ENCODE peak calls at places on chromosomes 13 and 19, in seven cellular contexts. J, R, Y, L, C, F and Q are unnamed samples.
A peak's percentile ranks its signal among the peaks of the same experiment; 100 is the strongest.

GRCh38 chr13:85798999-85799646 is at the start of gene SLITRK6:
- DNase-seq in J (no peak), Y (no peak), R (no peak), F (no peak), L (no peak), C (no peak), Q (no peak)

GRCh38 chr13:20156711-20157110 is 4.1 kb downstream of the GJA3 start:
- DNase-seq in Y (no peak), R (no peak), C (no peak), J (no peak), F (no peak), L (no peak), Q (no peak)

GRCh38 chr13:67619346-67619745 is 389.2 kb upstream of the PCDH9 start:
- DNase-seq in F (no peak), Y (no peak), L (no peak), C (no peak), J (no peak), R (no peak), Q (no peak)

GRCh38 chr19:5170329-5170745 is 170.3 kb downstream of the PTPRS start:
- DNase-seq in L (no peak), Y (no peak), J (peak; percentile 36), R (peak; percentile 77), C (peak; percentile 64), F (no peak), Q (peak; percentile 85)

GRCh38 chr13:32969516-32969941 is 46.7 kb upstream of the KL start:
- DNase-seq in C (no peak), Y (no peak), J (no peak), R (no peak), L (no peak), F (peak; percentile 59), Q (no peak)

GRCh38 chr13:113653264-113654174 is 4.5 kb downstream of the ATP4B start:
- DNase-seq in Y (no peak), L (peak; percentile 64), R (no peak), C (peak; percentile 10), F (no peak), J (no peak), Q (no peak)

GRCh38 chr13:66940113-66940512 is 290.0 kb downstream of the PCDH9 start:
- DNase-seq in J (no peak), F (no peak), Y (no peak), R (no peak), C (no peak), L (no peak), Q (no peak)

GRCh38 chr19:50203281-50204080 is at the start of gene MYH14:
- DNase-seq in C (peak; percentile 28), J (peak; percentile 93), F (peak; percentile 77), R (peak; percentile 22), Y (no peak), L (peak; percentile 91), Q (no peak)

GRCh38 chr13:95530178-95530577 is 22.3 kb upstream of the CLDN10 start:
- DNase-seq in Y (no peak), F (no peak), J (no peak), C (no peak), R (no peak), L (no peak), Q (no peak)

GRCh38 chr13:113845723-113846638 is 17.9 kb downstream of the GAS6 start:
- DNase-seq in L (no peak), J (no peak), Y (no peak), C (no peak), R (no peak), F (no peak), Q (no peak)

GRCh38 chr19:18490719-18491118 is 31.2 kb downstream of the ELL start:
- DNase-seq in F (no peak), L (no peak), J (no peak), R (no peak), C (no peak), Y (no peak), Q (no peak)

GRCh38 chr13:96792736-96793444 is 201.4 kb downstream of the OXGR1 start:
- DNase-seq in F (no peak), L (no peak), J (no peak), R (no peak), Y (no peak), C (no peak), Q (no peak)

GRCh38 chr19:38321646-38322323 is 2.1 kb downstream of the KCNK6 start:
- DNase-seq in J (no peak), R (no peak), C (no peak), F (peak; percentile 68), Y (no peak), L (no peak), Q (no peak)

GRCh38 chr13:74450976-74451375 is 316.8 kb upstream of the KLF12 start:
- DNase-seq in J (no peak), F (no peak), L (no peak), R (no peak), C (no peak), Y (no peak), Q (no peak)

GRCh38 chr13:50685491-50685890 is 158.0 kb downstream of the DLEU7 start:
- DNase-seq in Y (no peak), F (peak; percentile 86), C (no peak), L (no peak), J (no peak), R (no peak), Q (no peak)

GRCh38 chr19:31586282-31586681 is 237.0 kb upstream of the TSHZ3 start:
- DNase-seq in F (no peak), Y (no peak), J (no peak), L (no peak), R (no peak), C (no peak), Q (no peak)

GRCh38 chr19:6048808-6049405 is 61.4 kb downstream of the RFX2 start:
- DNase-seq in C (peak; percentile 70), F (peak; percentile 76), J (peak; percentile 68), R (peak; percentile 81), Y (peak; percentile 67), L (peak; percentile 75), Q (peak; percentile 63)

GRCh38 chr19:14686411-14686810 is 3.4 kb upstream of the ZNF333 start:
- DNase-seq in C (peak; percentile 35), F (no peak), J (no peak), Y (peak; percentile 33), R (peak; percentile 48), L (no peak), Q (no peak)

GRCh38 chr19:13122980-13123957 is 5.2 kb downstream of the NACC1 start:
- DNase-seq in C (no peak), R (no peak), Y (no peak), F (no peak), J (no peak), L (no peak), Q (no peak)

GRCh38 chr19:48635966-48636858 is 967 bp downstream of the DBP start:
- DNase-seq in Y (no peak), L (no peak), R (peak; percentile 45), J (no peak), C (no peak), F (no peak), Q (no peak)

GRCh38 chr19:3784607-3785463 is 1.3 kb downstream of the MATK start:
- DNase-seq in L (no peak), C (no peak), F (no peak), Y (no peak), J (no peak), R (no peak), Q (no peak)

GRCh38 chr13:24301911-24302310 is 7.5 kb upstream of the C1QTNF9 start:
- DNase-seq in L (no peak), R (no peak), F (peak; percentile 18), C (no peak), Y (no peak), J (no peak), Q (no peak)

GRCh38 chr19:34556500-34556899 is 74.9 kb downstream of the WTIP start:
- DNase-seq in R (peak; percentile 19), L (no peak), F (no peak), C (peak; percentile 26), J (no peak), Y (no peak), Q (peak; percentile 55)

GRCh38 chr19:6509118-6509971 is 7.2 kb upstream of the TUBB4A start:
- DNase-seq in F (no peak), C (no peak), R (no peak), L (no peak), Y (no peak), J (no peak), Q (no peak)

GRCh38 chr19:17245535-17245984 is at the start of gene NR2F6:
- DNase-seq in Y (no peak), J (no peak), C (no peak), L (no peak), F (no peak), R (no peak), Q (no peak)

GRCh38 chr19:10603084-10603872 is 16.2 kb upstream of the AP1M2 start:
- DNase-seq in C (peak; percentile 73), R (peak; percentile 81), F (peak; percentile 63), J (no peak), Y (peak; percentile 87), L (no peak), Q (peak; percentile 81)

GRCh38 chr19:8517551-8518442 is 3.8 kb upstream of the ZNF414 start:
- DNase-seq in Y (no peak), C (no peak), R (no peak), J (no peak), L (no peak), F (no peak), Q (no peak)

GRCh38 chr19:283395-283794 is 7.8 kb downstream of the PLPP2 start:
- DNase-seq in L (no peak), R (no peak), Y (no peak), C (no peak), F (no peak), J (no peak), Q (no peak)

GRCh38 chr19:48353682-48354081 is 10.1 kb downstream of the TMEM143 start:
- DNase-seq in J (no peak), L (no peak), F (no peak), R (no peak), Y (no peak), C (no peak), Q (no peak)

GRCh38 chr19:34832581-34833112 is 59.6 kb upstream of the ZNF599 start:
- DNase-seq in C (no peak), J (no peak), Y (no peak), L (peak; percentile 44), F (no peak), R (no peak), Q (no peak)

GRCh38 chr13:113161433-113161832 is 3.0 kb downstream of the PROZ start:
- DNase-seq in C (no peak), J (no peak), R (no peak), Y (no peak), F (no peak), L (no peak), Q (no peak)

GRCh38 chr13:91657283-91657682 is 258.9 kb downstream of the GPC5 start:
- DNase-seq in C (no peak), R (no peak), F (no peak), Y (no peak), J (no peak), L (no peak), Q (no peak)

GRCh38 chr19:31725051-31725450 is 375.8 kb upstream of the TSHZ3 start:
- DNase-seq in L (no peak), C (no peak), J (no peak), R (no peak), Y (no peak), F (no peak), Q (no peak)

GRCh38 chr19:12825259-12826131 is 8.9 kb downstream of the RTBDN start:
- DNase-seq in J (peak; percentile 56), R (peak; percentile 59), L (no peak), Y (no peak), C (peak; percentile 44), F (no peak), Q (no peak)

GRCh38 chr13:112042496-112042895 is 24.5 kb upstream of the SOX1 start:
- DNase-seq in L (no peak), Y (no peak), J (no peak), R (no peak), C (no peak), F (no peak), Q (no peak)